ENCODE peak calls at places on chromosomes 7 and 10, in four cellular contexts. R, H, V and L are unnamed samples. For H3K27me3, the result is how much of the 10 kb centered on the place peaks cover.

GRCh38 chr7:138105216-138105615 is 29.0 kb downstream of the AKR1D1 start:
- DNase-seq in V (no peak), H (no peak), R (no peak), L (no peak)

GRCh38 chr7:142883145-142883544 is 2.4 kb downstream of the TRPV6 start:
- DNase-seq in R (no peak), V (no peak), H (no peak), L (no peak)

GRCh38 chr7:81884817-81885216 is 115.0 kb upstream of the HGF start:
- DNase-seq in H (no peak), R (no peak), V (no peak), L (no peak)

GRCh38 chr7:117719377-117719776 is 153.9 kb downstream of the CTTNBP2 start:
- DNase-seq in V (no peak), H (no peak), R (no peak), L (no peak)

GRCh38 chr7:105210721-105211205 is 178.0 kb downstream of the SRPK2 start:
- DNase-seq in H (no peak), V (peak), R (peak), L (no peak)

GRCh38 chr10:124696446-124697392 is 47.5 kb downstream of the FAM53B start:
- DNase-seq in V (no peak), R (peak), H (no peak), L (no peak)

GRCh38 chr10:123451206-123451605 is 214.9 kb upstream of the GPR26 start:
- DNase-seq in H (no peak), V (no peak), R (no peak), L (no peak)

GRCh38 chr7:155338632-155339320 is 41.1 kb downstream of the INSIG1 start:
- DNase-seq in R (peak), H (no peak), V (no peak), L (no peak)

GRCh38 chr7:369981-370621 is 80.1 kb downstream of the FOXL3 start:
- DNase-seq in V (no peak), R (no peak), H (no peak), L (no peak)

GRCh38 chr7:154873722-154874121 is 129.2 kb downstream of the PAXIP1 start:
- DNase-seq in H (no peak), V (no peak), R (no peak), L (no peak)

GRCh38 chr7:140533394-140533872 is 54.1 kb upstream of the MKRN1 start:
- DNase-seq in H (no peak), R (no peak), V (no peak), L (no peak)

GRCh38 chr10:126593968-126594701 is 76.4 kb downstream of the C10orf90 start:
- DNase-seq in H (no peak), R (no peak), V (no peak), L (no peak)

GRCh38 chr10:24465899-24466615 is 257.1 kb downstream of the KIAA1217 start:
- DNase-seq in H (no peak), V (peak), R (peak), L (peak)

GRCh38 chr10:78974409-78975317 is 94.1 kb upstream of the ZMIZ1 start:
- DNase-seq in V (peak), R (peak), H (peak), L (peak)

GRCh38 chr7:28627263-28627653 is 214.9 kb downstream of the CREB5 start:
- DNase-seq in H (no peak), V (no peak), R (no peak), L (no peak)

GRCh38 chr10:75430000-75430763 is 1.2 kb upstream of the LRMDA start:
- DNase-seq in V (peak), H (no peak), R (no peak), L (peak)

GRCh38 chr7:144936314-144936713 is 100.5 kb upstream of the TPK1 start:
- DNase-seq in H (no peak), V (no peak), R (no peak), L (no peak)

GRCh38 chr7:149742075-149742701 is 31.2 kb downstream of the ZNF467 start:
- DNase-seq in V (peak), R (peak), H (peak), L (peak)

GRCh38 chr7:64959072-64959747 is 31.6 kb downstream of the ZNF117 start:
- DNase-seq in V (no peak), R (no peak), H (no peak), L (no peak)

GRCh38 chr10:35194906-35195305 is 68.3 kb downstream of the CREM start:
- DNase-seq in R (peak), H (no peak), V (no peak), L (no peak)

GRCh38 chr10:78035933-78036583 is 2.4 kb downstream of the RPS24 start:
- DNase-seq in V (no peak), R (no peak), H (no peak), L (no peak)

GRCh38 chr7:134910214-134910890 is 76.0 kb upstream of the AGBL3 start:
- DNase-seq in R (no peak), V (no peak), H (no peak), L (no peak)

DNA sequence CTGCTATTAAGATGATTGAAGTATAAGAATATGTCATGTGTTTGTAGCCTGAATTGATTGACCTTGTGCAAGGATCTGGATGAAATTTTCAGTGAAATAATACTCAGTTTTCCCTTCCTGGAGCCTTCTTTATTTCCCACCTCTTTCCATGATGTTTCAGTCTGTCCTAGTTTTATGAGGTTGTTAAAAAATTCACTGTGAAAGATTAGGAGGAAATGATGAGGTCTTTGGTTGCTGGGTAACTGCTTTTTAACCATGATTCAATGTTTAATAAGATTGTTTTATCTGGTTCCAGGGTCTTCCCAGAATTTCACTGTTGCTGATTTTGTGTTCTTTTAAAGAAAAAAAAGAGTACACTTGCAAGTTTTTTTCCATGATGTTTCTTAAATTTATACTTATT is 221.5 kb downstream of the MBL2 start:
- DNase-seq in R (no peak), V (no peak), H (no peak), L (no peak)
- H3K27me3 ChIP-seq in R (under half), V (under half), H (under half), L (under half)

DNA sequence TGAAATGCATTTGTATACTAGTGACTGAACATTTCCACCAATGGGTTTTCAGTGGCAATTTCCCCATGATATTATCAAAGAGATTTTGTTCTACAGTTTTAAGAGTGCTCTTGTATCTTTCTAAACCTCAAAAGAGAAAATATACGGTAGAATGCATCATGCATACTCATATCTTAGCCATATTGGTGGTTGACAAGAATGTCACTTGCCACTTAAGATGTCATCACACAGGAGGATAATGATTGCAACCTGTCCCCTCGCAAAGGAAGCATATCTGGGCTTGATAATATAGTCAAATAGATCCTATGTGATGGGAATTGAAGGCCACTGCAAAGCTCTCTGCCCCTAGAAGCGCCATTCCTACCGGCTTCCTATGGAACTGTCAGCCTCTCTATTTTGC is 79.3 kb upstream of the ARMC3 start:
- DNase-seq in R (no peak), H (no peak), V (no peak), L (no peak)
- H3K27ac ChIP-seq in R (no peak), H (no peak), V (peak), L (peak)

DNA sequence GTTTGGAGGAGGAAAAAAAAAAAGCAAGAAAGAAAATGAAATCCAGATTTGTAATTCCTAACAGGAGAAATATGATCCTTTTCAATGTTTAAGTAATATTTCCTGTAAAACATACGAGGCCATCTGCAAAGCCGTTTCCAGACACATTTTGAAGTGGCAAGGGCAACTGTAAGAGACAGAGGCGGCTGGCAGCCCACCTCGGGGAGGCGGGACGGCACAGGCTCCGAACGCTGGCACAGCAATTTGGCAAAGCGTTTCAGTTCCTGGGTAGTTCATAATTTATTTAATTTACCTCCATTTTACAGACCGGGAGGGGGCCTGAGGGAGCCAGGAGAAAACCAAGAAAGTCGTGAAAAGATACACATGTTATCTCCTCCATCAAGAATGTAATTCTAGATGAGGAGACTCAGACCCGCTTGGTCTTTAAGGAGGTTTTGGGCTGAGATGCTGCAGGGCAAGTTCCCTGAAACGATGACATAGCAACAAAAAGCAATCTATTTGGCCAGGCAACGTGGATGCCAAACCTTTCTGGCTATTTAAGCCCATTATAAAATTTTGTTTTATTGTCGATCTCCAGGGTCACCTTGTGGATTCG is 448.5 kb upstream of the MKI67 start:
- DNase-seq in V (no peak), H (no peak), R (no peak), L (no peak)
- H3K27me3 ChIP-seq in V (under half), H (under half), R (under half), L (under half)

GRCh38 chr10:97539523-97540200 is 32.9 kb upstream of the ANKRD2 start:
- DNase-seq in R (no peak), V (no peak), H (no peak), L (no peak)

GRCh38 chr10:97538401-97538800 is 34.2 kb upstream of the ANKRD2 start:
- DNase-seq in H (no peak), R (no peak), V (no peak), L (no peak)

GRCh38 chr10:97537186-97537869 is 35.3 kb upstream of the ANKRD2 start:
- DNase-seq in R (no peak), H (no peak), V (no peak), L (no peak)

GRCh38 chr10:97540669-97541500 is 31.7 kb upstream of the ANKRD2 start:
- DNase-seq in H (no peak), R (no peak), V (no peak), L (no peak)

GRCh38 chr10:97538839-97539238 is 33.7 kb upstream of the ANKRD2 start:
- DNase-seq in H (no peak), V (no peak), R (no peak), L (no peak)
- H3K27ac ChIP-seq in H (no peak), V (no peak), R (no peak), L (no peak)

DNA sequence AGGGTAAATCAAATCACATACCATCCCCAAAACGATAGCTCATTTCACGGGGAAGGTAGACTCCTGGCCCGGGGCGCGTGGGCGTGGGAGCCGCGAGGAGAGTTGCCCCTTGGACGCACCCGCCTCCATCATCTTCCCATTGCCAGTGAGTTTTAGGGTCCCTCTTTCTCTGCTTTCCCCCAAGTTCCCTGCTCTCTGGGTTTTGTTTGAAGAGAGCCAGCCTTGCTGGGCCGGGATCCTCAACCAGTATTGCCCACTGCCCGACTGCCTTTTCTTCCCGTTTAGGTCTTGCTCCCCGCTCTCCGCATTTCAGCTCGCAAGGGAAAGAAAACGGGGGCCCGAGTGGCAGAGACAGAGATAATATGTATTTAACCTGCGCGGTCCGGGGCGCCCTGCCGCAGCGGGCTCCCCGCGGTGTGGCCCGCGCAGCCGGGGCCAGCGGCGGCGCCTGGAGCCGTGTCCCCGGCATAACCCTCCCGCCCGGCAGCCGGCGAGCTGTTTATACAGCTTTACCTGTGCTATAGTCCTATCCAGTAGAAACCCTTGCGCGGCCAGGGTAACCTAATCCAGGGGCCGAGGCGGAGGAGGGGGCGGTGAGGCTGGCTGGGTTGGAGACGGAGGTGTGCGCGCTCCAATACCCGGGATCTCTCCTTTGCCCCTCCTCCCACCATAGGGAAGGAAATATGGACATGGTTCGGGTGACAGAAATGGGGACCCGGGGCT is 5.2 kb upstream of the GATA3 start:
- DNase-seq in H (no peak), V (no peak), R (no peak), L (no peak)
- H3K27me3 ChIP-seq in H (half or more), V (half or more), R (under half), L (under half)

GRCh38 chr7:152335900-152336571 is 99.8 kb downstream of the KMT2C start:
- DNase-seq in V (no peak), R (peak), H (no peak), L (no peak)
- H3K27ac ChIP-seq in V (peak), R (peak), H (no peak), L (no peak)

DNA sequence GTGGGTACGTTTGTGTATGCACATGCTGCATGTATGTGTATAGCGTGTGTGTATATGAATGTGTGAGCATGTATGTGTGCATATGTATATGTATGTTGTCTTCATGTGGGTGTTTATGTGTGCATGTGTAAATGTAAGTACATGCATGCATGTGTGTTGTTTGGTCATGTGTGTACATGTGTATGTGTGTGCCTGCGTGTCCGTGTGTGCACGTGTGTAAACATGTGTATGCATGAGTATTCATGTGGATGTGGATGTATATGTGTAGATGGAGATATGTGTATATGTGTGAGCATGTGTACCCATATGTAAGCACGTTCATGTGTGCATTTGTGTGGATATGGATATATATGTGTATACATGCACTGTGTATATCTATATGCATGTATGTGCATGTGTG is 5.5 kb upstream of the CFAP46 start:
- DNase-seq in R (no peak), V (no peak), H (no peak), L (no peak)
- H3K27me3 ChIP-seq in R (under half), V (under half), H (under half), L (under half)

DNA sequence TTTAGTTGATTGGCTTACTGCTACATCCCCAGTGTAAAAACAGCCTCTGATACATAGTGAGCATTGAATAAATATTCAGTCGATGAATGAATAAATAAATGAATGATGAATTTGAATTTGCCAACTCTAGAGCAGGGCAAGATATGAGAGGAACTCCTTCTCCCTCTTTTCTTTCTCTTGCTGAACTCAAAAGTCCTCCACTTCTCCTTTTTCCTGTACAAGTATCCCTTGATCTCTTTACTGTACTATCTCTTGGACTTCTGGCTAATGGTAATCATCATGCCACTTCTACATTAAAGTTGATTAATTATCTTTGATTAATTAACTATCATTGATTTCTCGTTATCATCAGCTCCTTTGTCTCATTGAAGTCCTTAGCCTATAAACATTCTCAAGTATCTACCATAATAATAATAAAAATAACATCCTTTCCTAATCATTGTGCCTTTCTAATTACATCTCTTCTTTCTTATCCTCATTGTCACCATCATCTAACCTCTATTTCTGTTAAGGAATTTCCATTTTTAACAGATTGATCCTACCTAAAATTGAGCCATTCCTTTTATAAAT is 10.6 kb downstream of the CPED1 start:
- DNase-seq in H (no peak), V (no peak), R (no peak), L (no peak)
- H3K27ac ChIP-seq in H (no peak), V (no peak), R (no peak), L (no peak)

GRCh38 chr7:71235263-71235662 is 103.3 kb downstream of the GALNT17 start:
- DNase-seq in H (no peak), R (no peak), V (no peak), L (no peak)
- H3K27me3 ChIP-seq in H (under half), R (under half), V (under half), L (under half)

GRCh38 chr10:119457966-119458766 is 84.4 kb downstream of the RGS10 start:
- DNase-seq in V (no peak), R (no peak), H (no peak), L (no peak)
- H3K27ac ChIP-seq in V (no peak), R (no peak), H (no peak), L (no peak)